ENCODE peak calls at places on chromosomes 3 and 15, in five cellular contexts. One of them, this sample, is unnamed.

GRCh38 chr15:85477730-85478129 is 97.3 kb downstream of the AKAP13 start:
- DNase-seq in SW 1271: peak
- DNase-seq in Caki2: peak
- DNase-seq in ACHN: peak
- DNase-seq in adrenal gland: no peak
- DNase-seq in this sample: peak

GRCh38 chr15:70271422-70272088 is 173.8 kb upstream of the TLE3 start:
- DNase-seq in SW 1271: peak
- DNase-seq in Caki2: peak
- DNase-seq in ACHN: peak
- DNase-seq in adrenal gland: peak
- DNase-seq in this sample: peak

GRCh38 chr15:89912145-89912673 is 543 bp downstream of the ARPIN start:
- DNase-seq in SW 1271: peak
- DNase-seq in Caki2: peak
- DNase-seq in ACHN: peak
- DNase-seq in adrenal gland: peak
- DNase-seq in this sample: peak

GRCh38 chr3:151539599-151539998 is 78.7 kb upstream of the IGSF10 start:
- DNase-seq in SW 1271: no peak
- DNase-seq in Caki2: no peak
- DNase-seq in ACHN: no peak
- DNase-seq in adrenal gland: no peak
- DNase-seq in this sample: no peak

GRCh38 chr3:100540791-100541334 is 48.4 kb downstream of the TMEM45A start:
- DNase-seq in SW 1271: no peak
- DNase-seq in Caki2: no peak
- DNase-seq in ACHN: no peak
- DNase-seq in adrenal gland: no peak
- DNase-seq in this sample: no peak

GRCh38 chr15:65595960-65596359 is 15.0 kb downstream of the INTS14 start:
- DNase-seq in SW 1271: peak
- DNase-seq in Caki2: no peak
- DNase-seq in ACHN: peak
- DNase-seq in adrenal gland: no peak
- DNase-seq in this sample: peak

GRCh38 chr3:143327388-143327787 is 207.8 kb downstream of the CHST2 start:
- DNase-seq in SW 1271: peak
- DNase-seq in Caki2: no peak
- DNase-seq in ACHN: no peak
- DNase-seq in adrenal gland: no peak
- DNase-seq in this sample: no peak

GRCh38 chr15:72473670-72474465 is at the start of gene ARIH1:
- DNase-seq in SW 1271: peak
- DNase-seq in Caki2: peak
- DNase-seq in ACHN: peak
- DNase-seq in adrenal gland: peak
- DNase-seq in this sample: peak

GRCh38 chr15:100291106-100291505 is 50.7 kb downstream of the ADAMTS17 start:
- DNase-seq in SW 1271: peak
- DNase-seq in Caki2: no peak
- DNase-seq in ACHN: no peak
- DNase-seq in adrenal gland: no peak
- DNase-seq in this sample: no peak

GRCh38 chr15:95559875-95560394 is 770.6 kb upstream of the NR2F2 start:
- DNase-seq in SW 1271: peak
- DNase-seq in Caki2: peak
- DNase-seq in ACHN: peak
- DNase-seq in adrenal gland: no peak
- DNase-seq in this sample: peak

GRCh38 chr3:195195321-195196209 is 75.4 kb downstream of the XXYLT1 start:
- DNase-seq in SW 1271: no peak
- DNase-seq in Caki2: no peak
- DNase-seq in ACHN: no peak
- DNase-seq in adrenal gland: no peak
- DNase-seq in this sample: no peak

GRCh38 chr15:39623550-39623931 is 42.7 kb downstream of the THBS1 start:
- DNase-seq in SW 1271: no peak
- DNase-seq in Caki2: no peak
- DNase-seq in ACHN: no peak
- DNase-seq in adrenal gland: no peak
- DNase-seq in this sample: no peak